ENCODE peak calls at places on chromosomes 12 and 14, in ten cellular contexts. One of them, this sample, is unnamed.

GRCh38 chr14:38389666-38390065 is 133.8 kb upstream of the CLEC14A start:
- DNase-seq in ovary: no peak
- DNase-seq in transverse colon: no peak
- DNase-seq in IMR-90: peak; percentile 63
- DNase-seq in adrenal gland: no peak
- DNase-seq in esophagus squamous epithelium: no peak
- DNase-seq in tibial nerve: no peak
- DNase-seq in body of pancreas: no peak
- DNase-seq in stomach: no peak
- DNase-seq in heart left ventricle: no peak
- DNase-seq in this sample: no peak

GRCh38 chr14:50000215-50001145 is 107.6 kb downstream of the ARF6 start:
- DNase-seq in ovary: peak; percentile 55
- DNase-seq in transverse colon: peak; percentile 76
- DNase-seq in IMR-90: peak; percentile 84
- DNase-seq in adrenal gland: peak; percentile 54
- DNase-seq in esophagus squamous epithelium: no peak
- DNase-seq in tibial nerve: peak; percentile 42
- DNase-seq in body of pancreas: peak; percentile 63
- DNase-seq in stomach: peak; percentile 56
- DNase-seq in heart left ventricle: peak; percentile 60
- DNase-seq in this sample: peak; percentile 62

GRCh38 chr12:112997506-112997905 is 19.2 kb downstream of the OAS2 start:
- DNase-seq in ovary: no peak
- DNase-seq in transverse colon: no peak
- DNase-seq in IMR-90: no peak
- DNase-seq in adrenal gland: no peak
- DNase-seq in esophagus squamous epithelium: no peak
- DNase-seq in tibial nerve: no peak
- DNase-seq in body of pancreas: no peak
- DNase-seq in stomach: no peak
- DNase-seq in heart left ventricle: no peak
- DNase-seq in this sample: no peak

GRCh38 chr14:105840266-105841021 is 314.1 kb downstream of the TMEM121 start:
- DNase-seq in ovary: no peak
- DNase-seq in transverse colon: no peak
- DNase-seq in IMR-90: no peak
- DNase-seq in adrenal gland: no peak
- DNase-seq in esophagus squamous epithelium: no peak
- DNase-seq in tibial nerve: no peak
- DNase-seq in body of pancreas: no peak
- DNase-seq in stomach: no peak
- DNase-seq in heart left ventricle: no peak
- DNase-seq in this sample: no peak

GRCh38 chr12:20369164-20370000 is 1.0 kb downstream of the PDE3A start:
- DNase-seq in ovary: peak; percentile 71
- DNase-seq in transverse colon: peak; percentile 84
- DNase-seq in IMR-90: peak; percentile 39
- DNase-seq in adrenal gland: peak; percentile 17
- DNase-seq in esophagus squamous epithelium: no peak
- DNase-seq in tibial nerve: peak; percentile 35
- DNase-seq in body of pancreas: peak; percentile 62
- DNase-seq in stomach: peak; percentile 27
- DNase-seq in heart left ventricle: peak; percentile 86
- DNase-seq in this sample: peak; percentile 71

GRCh38 chr12:65343801-65344200 is 65.3 kb downstream of the MSRB3 start:
- DNase-seq in ovary: no peak
- DNase-seq in transverse colon: no peak
- DNase-seq in IMR-90: no peak
- DNase-seq in adrenal gland: no peak
- DNase-seq in esophagus squamous epithelium: no peak
- DNase-seq in tibial nerve: no peak
- DNase-seq in body of pancreas: no peak
- DNase-seq in stomach: no peak
- DNase-seq in heart left ventricle: no peak
- DNase-seq in this sample: no peak

GRCh38 chr14:61244051-61244450 is 37.1 kb downstream of the TMEM30B start:
- DNase-seq in ovary: no peak
- DNase-seq in transverse colon: no peak
- DNase-seq in IMR-90: no peak
- DNase-seq in adrenal gland: no peak
- DNase-seq in esophagus squamous epithelium: no peak
- DNase-seq in tibial nerve: no peak
- DNase-seq in body of pancreas: no peak
- DNase-seq in stomach: no peak
- DNase-seq in heart left ventricle: no peak
- DNase-seq in this sample: no peak

GRCh38 chr12:6935551-6936377 is 7.9 kb upstream of the RNU7-1 start:
- DNase-seq in ovary: no peak
- DNase-seq in transverse colon: no peak
- DNase-seq in IMR-90: no peak
- DNase-seq in adrenal gland: peak; percentile 29
- DNase-seq in esophagus squamous epithelium: no peak
- DNase-seq in tibial nerve: no peak
- DNase-seq in body of pancreas: no peak
- DNase-seq in stomach: no peak
- DNase-seq in heart left ventricle: no peak
- DNase-seq in this sample: no peak

GRCh38 chr14:51789631-51790030 is 70.8 kb upstream of the GNG2 start:
- DNase-seq in ovary: no peak
- DNase-seq in transverse colon: no peak
- DNase-seq in IMR-90: no peak
- DNase-seq in adrenal gland: no peak
- DNase-seq in esophagus squamous epithelium: no peak
- DNase-seq in tibial nerve: no peak
- DNase-seq in body of pancreas: no peak
- DNase-seq in stomach: no peak
- DNase-seq in heart left ventricle: no peak
- DNase-seq in this sample: no peak

GRCh38 chr14:57845802-57846531 is 19.9 kb downstream of the SLC35F4 start:
- DNase-seq in ovary: no peak
- DNase-seq in transverse colon: no peak
- DNase-seq in IMR-90: no peak
- DNase-seq in adrenal gland: no peak
- DNase-seq in esophagus squamous epithelium: no peak
- DNase-seq in tibial nerve: no peak
- DNase-seq in body of pancreas: no peak
- DNase-seq in stomach: no peak
- DNase-seq in heart left ventricle: no peak
- DNase-seq in this sample: no peak

GRCh38 chr14:94392510-94392935 is 4.1 kb upstream of the SERPINA1 start:
- DNase-seq in ovary: no peak
- DNase-seq in transverse colon: no peak
- DNase-seq in IMR-90: peak; percentile 65
- DNase-seq in adrenal gland: peak; percentile 62
- DNase-seq in esophagus squamous epithelium: no peak
- DNase-seq in tibial nerve: peak; percentile 50
- DNase-seq in body of pancreas: peak; percentile 76
- DNase-seq in stomach: no peak
- DNase-seq in heart left ventricle: peak; percentile 29
- DNase-seq in this sample: no peak

GRCh38 chr12:97984951-97985350 is 522.3 kb downstream of the RMST start:
- DNase-seq in ovary: no peak
- DNase-seq in transverse colon: no peak
- DNase-seq in IMR-90: no peak
- DNase-seq in adrenal gland: no peak
- DNase-seq in esophagus squamous epithelium: no peak
- DNase-seq in tibial nerve: no peak
- DNase-seq in body of pancreas: no peak
- DNase-seq in stomach: no peak
- DNase-seq in heart left ventricle: no peak
- DNase-seq in this sample: no peak

GRCh38 chr12:53418221-53418620 is 5.4 kb upstream of the AMHR2 start:
- DNase-seq in ovary: no peak
- DNase-seq in transverse colon: no peak
- DNase-seq in IMR-90: no peak
- DNase-seq in adrenal gland: no peak
- DNase-seq in esophagus squamous epithelium: no peak
- DNase-seq in tibial nerve: no peak
- DNase-seq in body of pancreas: no peak
- DNase-seq in stomach: no peak
- DNase-seq in heart left ventricle: no peak
- DNase-seq in this sample: no peak
- H3K4me3 ChIP-seq in ovary: no peak overlapping the region
- H3K4me3 ChIP-seq in transverse colon: no peak overlapping the region
- H3K4me3 ChIP-seq in IMR-90: no peak overlapping the region
- H3K4me3 ChIP-seq in adrenal gland: no peak overlapping the region
- H3K4me3 ChIP-seq in esophagus squamous epithelium: no peak overlapping the region
- H3K4me3 ChIP-seq in tibial nerve: no peak overlapping the region
- H3K4me3 ChIP-seq in body of pancreas: no peak overlapping the region
- H3K4me3 ChIP-seq in stomach: no peak overlapping the region
- H3K4me3 ChIP-seq in heart left ventricle: no peak overlapping the region
- H3K4me3 ChIP-seq in this sample: no peak overlapping the region

DNA sequence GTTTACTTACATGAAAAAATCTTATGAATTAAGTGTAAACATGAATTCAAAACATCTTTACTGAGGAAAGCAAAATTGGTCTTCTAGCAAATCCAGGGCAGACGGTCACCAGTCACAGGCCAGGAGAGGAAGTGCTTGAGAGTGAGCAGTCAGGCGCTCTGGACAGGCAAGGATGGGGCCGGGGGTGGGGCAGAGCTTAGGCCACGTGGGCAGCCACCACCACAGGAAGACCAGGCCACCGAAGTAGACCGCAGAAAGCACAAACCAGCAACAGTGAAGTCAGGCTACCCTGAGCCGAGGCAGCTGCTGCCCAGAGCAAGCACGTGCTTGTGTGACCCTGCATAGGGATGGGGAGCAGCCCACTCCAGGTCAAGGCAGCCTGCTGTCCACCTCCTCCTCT is 33.5 kb downstream of the SLC6A12 start:
- DNase-seq in ovary: no peak
- DNase-seq in transverse colon: peak; percentile 44
- DNase-seq in IMR-90: peak; percentile 58
- DNase-seq in adrenal gland: peak; percentile 49
- DNase-seq in esophagus squamous epithelium: no peak
- DNase-seq in tibial nerve: peak; percentile 34
- DNase-seq in body of pancreas: peak; percentile 60
- DNase-seq in stomach: peak; percentile 34
- DNase-seq in heart left ventricle: peak; percentile 71
- DNase-seq in this sample: no peak
- TF ChIP-seq POLR2A in ovary: no peak
- TF ChIP-seq POLR2A in transverse colon: no peak
- TF ChIP-seq POLR2A in IMR-90: no peak
- TF ChIP-seq POLR2A in adrenal gland: no peak
- TF ChIP-seq POLR2A in esophagus squamous epithelium: no peak
- TF ChIP-seq POLR2A in tibial nerve: no peak
- TF ChIP-seq POLR2A in body of pancreas: no peak
- TF ChIP-seq POLR2A in stomach: no peak
- TF ChIP-seq POLR2A in heart left ventricle: no peak
- TF ChIP-seq POLR2A in this sample: no peak

GRCh38 chr12:50257226-50258166 is 25.8 kb downstream of the LIMA1 start:
- DNase-seq in ovary: no peak
- DNase-seq in transverse colon: no peak
- DNase-seq in IMR-90: peak; percentile 64
- DNase-seq in adrenal gland: no peak
- DNase-seq in esophagus squamous epithelium: no peak
- DNase-seq in tibial nerve: peak; percentile 88
- DNase-seq in body of pancreas: peak; percentile 41
- DNase-seq in stomach: no peak
- DNase-seq in heart left ventricle: peak; percentile 17
- DNase-seq in this sample: no peak
- H3K4me1 ChIP-seq in ovary: peaks cover 9% of the 10 kb centered on the region
- H3K4me1 ChIP-seq in transverse colon: peaks cover 87% of the 10 kb centered on the region
- H3K4me1 ChIP-seq in IMR-90: peaks cover 15% of the 10 kb centered on the region
- H3K4me1 ChIP-seq in adrenal gland: peaks cover 58% of the 10 kb centered on the region
- H3K4me1 ChIP-seq in esophagus squamous epithelium: peaks cover 56% of the 10 kb centered on the region
- H3K4me1 ChIP-seq in tibial nerve: no peaks in the 10 kb centered on the region
- H3K4me1 ChIP-seq in body of pancreas: peaks cover 55% of the 10 kb centered on the region
- H3K4me1 ChIP-seq in stomach: peaks cover 60% of the 10 kb centered on the region
- H3K4me1 ChIP-seq in heart left ventricle: peaks cover 41% of the 10 kb centered on the region
- H3K4me1 ChIP-seq in this sample: no peaks in the 10 kb centered on the region

GRCh38 chr12:92506460-92506859 is 196.3 kb upstream of the PLEKHG7 start:
- DNase-seq in ovary: no peak
- DNase-seq in transverse colon: no peak
- DNase-seq in IMR-90: no peak
- DNase-seq in adrenal gland: no peak
- DNase-seq in esophagus squamous epithelium: no peak
- DNase-seq in tibial nerve: no peak
- DNase-seq in body of pancreas: peak; percentile 26
- DNase-seq in stomach: no peak
- DNase-seq in heart left ventricle: no peak
- DNase-seq in this sample: no peak

GRCh38 chr12:92502417-92503028 is 200.3 kb upstream of the PLEKHG7 start:
- DNase-seq in ovary: no peak
- DNase-seq in transverse colon: no peak
- DNase-seq in IMR-90: no peak
- DNase-seq in adrenal gland: peak; percentile 45
- DNase-seq in esophagus squamous epithelium: no peak
- DNase-seq in tibial nerve: peak; percentile 37
- DNase-seq in body of pancreas: peak; percentile 60
- DNase-seq in stomach: no peak
- DNase-seq in heart left ventricle: no peak
- DNase-seq in this sample: no peak

GRCh38 chr12:92505373-92506340 is 197.1 kb upstream of the PLEKHG7 start:
- DNase-seq in ovary: peak; percentile 88
- DNase-seq in transverse colon: peak; percentile 69
- DNase-seq in IMR-90: peak; percentile 50
- DNase-seq in adrenal gland: peak; percentile 52
- DNase-seq in esophagus squamous epithelium: peak; percentile 3
- DNase-seq in tibial nerve: peak; percentile 81
- DNase-seq in body of pancreas: peak; percentile 62
- DNase-seq in stomach: peak; percentile 60
- DNase-seq in heart left ventricle: peak; percentile 70
- DNase-seq in this sample: peak; percentile 75

GRCh38 chr12:92503029-92503931 is 199.5 kb upstream of the PLEKHG7 start:
- DNase-seq in ovary: peak; percentile 30
- DNase-seq in transverse colon: no peak
- DNase-seq in IMR-90: no peak
- DNase-seq in adrenal gland: peak; percentile 32
- DNase-seq in esophagus squamous epithelium: no peak
- DNase-seq in tibial nerve: no peak
- DNase-seq in body of pancreas: peak; percentile 63
- DNase-seq in stomach: no peak
- DNase-seq in heart left ventricle: no peak
- DNase-seq in this sample: peak; percentile 38

DNA sequence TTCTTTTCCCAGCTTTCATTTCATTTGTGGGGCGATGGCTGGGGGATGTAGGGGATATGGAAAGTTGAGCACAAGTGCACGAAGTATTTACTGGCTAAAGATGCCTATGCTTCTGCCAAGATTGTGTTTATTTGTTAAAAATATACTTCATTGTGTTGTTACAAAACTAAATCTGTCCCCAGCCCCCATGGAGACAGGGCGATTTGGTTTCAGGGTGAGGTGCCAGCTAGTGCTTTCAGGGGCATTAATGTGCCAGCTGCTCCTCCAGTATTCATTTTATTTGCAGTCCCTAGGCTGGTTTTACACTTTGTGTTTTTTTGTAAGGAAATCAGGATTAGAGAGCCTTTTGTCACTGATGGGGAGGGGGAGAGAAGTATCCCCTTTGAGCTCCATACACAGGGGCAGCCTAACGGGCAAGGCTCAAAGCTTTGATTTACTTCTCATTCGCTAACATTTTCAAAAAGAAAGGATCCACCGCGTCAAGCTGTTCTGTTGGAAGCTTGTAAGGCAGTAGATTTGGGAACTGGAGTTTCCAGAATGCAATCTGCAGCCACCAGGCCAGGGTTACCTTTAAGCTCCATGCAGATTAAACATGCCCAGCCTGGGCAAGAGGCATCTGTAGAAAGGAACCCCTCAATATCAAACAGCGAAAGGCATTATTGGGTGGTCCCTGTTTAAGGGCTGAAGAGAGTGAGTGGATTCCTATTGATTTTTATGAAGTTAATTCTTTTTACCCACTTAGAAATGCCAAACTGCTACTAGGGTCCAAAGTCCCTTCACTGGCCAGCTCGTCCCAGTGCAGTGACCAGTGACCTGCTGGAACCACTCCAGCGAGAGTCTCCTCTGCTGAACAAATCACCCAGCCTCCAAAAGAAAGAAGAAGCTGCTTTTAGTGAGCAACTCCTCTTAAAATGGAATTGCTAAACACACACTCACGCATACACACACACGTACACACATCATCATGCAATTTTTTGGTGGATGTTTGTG is 198.5 kb upstream of the PLEKHG7 start:
- DNase-seq in ovary: peak; percentile 36
- DNase-seq in transverse colon: peak; percentile 25
- DNase-seq in IMR-90: no peak
- DNase-seq in adrenal gland: peak; percentile 31
- DNase-seq in esophagus squamous epithelium: no peak
- DNase-seq in tibial nerve: peak; percentile 37
- DNase-seq in body of pancreas: peak; percentile 74
- DNase-seq in stomach: peak; percentile 69
- DNase-seq in heart left ventricle: no peak
- DNase-seq in this sample: peak; percentile 35
- H3K4me3 ChIP-seq in ovary: no peak overlapping the region
- H3K4me3 ChIP-seq in transverse colon: no peak overlapping the region
- H3K4me3 ChIP-seq in IMR-90: no peak overlapping the region
- H3K4me3 ChIP-seq in adrenal gland: no peak overlapping the region
- H3K4me3 ChIP-seq in esophagus squamous epithelium: no peak overlapping the region
- H3K4me3 ChIP-seq in tibial nerve: no peak overlapping the region
- H3K4me3 ChIP-seq in body of pancreas: no peak overlapping the region
- H3K4me3 ChIP-seq in stomach: peak overlapping the region; percentile 4
- H3K4me3 ChIP-seq in heart left ventricle: no peak overlapping the region
- H3K4me3 ChIP-seq in this sample: no peak overlapping the region